ENCODE peak calls at places on chromosome 13, in five cellular contexts. K is activated B cell treated with CpG ODN at 0.5 μM for 24 hours; J is thoracic aorta; V is activated naive CD4-positive, alpha-beta T cell; N is HEK293T. I is an unnamed sample.

GRCh38 chr13:102091231-102091630 is 310.6 kb downstream of the FGF14 start:
- DNase-seq in K (no peak), J (no peak), V (no peak), N (no peak), I (no peak)

GRCh38 chr13:83024226-83024625 is 858.0 kb downstream of the SLITRK1 start:
- DNase-seq in K (no peak), J (no peak), V (no peak), N (no peak), I (no peak)

GRCh38 chr13:70835349-70835748 is 727.1 kb upstream of the KLHL1 start:
- DNase-seq in K (no peak), J (no peak), V (no peak), N (no peak), I (no peak)

GRCh38 chr13:20197361-20197834 is 4.7 kb upstream of the GJB2 start:
- DNase-seq in K (no peak), J (no peak), V (no peak), N (peak), I (no peak)

GRCh38 chr13:65913173-65913572 is 1317.0 kb downstream of the PCDH9 start:
- DNase-seq in K (no peak), J (no peak), V (no peak), N (no peak), I (no peak)

GRCh38 chr13:42369071-42369795 is 97.3 kb downstream of the AKAP11 start:
- DNase-seq in K (no peak), J (no peak), V (no peak), N (no peak), I (no peak)

GRCh38 chr13:71606818-71607217 is 260.2 kb downstream of the DACH1 start:
- DNase-seq in K (no peak), J (no peak), V (no peak), N (no peak), I (no peak)

GRCh38 chr13:44801990-44802389 is 187.3 kb downstream of the NUFIP1 start:
- DNase-seq in K (no peak), J (no peak), V (no peak), N (no peak), I (no peak)

GRCh38 chr13:20721454-20722357 is 18.2 kb downstream of the IL17D start:
- DNase-seq in K (no peak), J (no peak), V (no peak), N (no peak), I (peak)

GRCh38 chr13:85772379-85772778 is 26.8 kb downstream of the SLITRK6 start:
- DNase-seq in K (no peak), J (no peak), V (no peak), N (no peak), I (no peak)

GRCh38 chr13:106241974-106242373 is 293.5 kb downstream of the EFNB2 start:
- DNase-seq in K (no peak), J (no peak), V (no peak), N (no peak), I (no peak)

GRCh38 chr13:40963927-40964326 is 55.2 kb downstream of the ELF1 start:
- DNase-seq in K (no peak), J (no peak), V (no peak), N (no peak), I (no peak)

GRCh38 chr13:89925107-89925506 is 1422.4 kb upstream of the MIR17HG start:
- DNase-seq in K (no peak), J (no peak), V (no peak), N (peak), I (no peak)

GRCh38 chr13:34044660-34045080 is 226.7 kb downstream of the RFC3 start:
- DNase-seq in K (no peak), J (no peak), V (no peak), N (no peak), I (no peak)

GRCh38 chr13:114047358-114047881 is 73.5 kb upstream of the C13orf46 start:
- DNase-seq in K (no peak), J (no peak), V (no peak), N (no peak), I (no peak)

GRCh38 chr13:47033216-47033615 is 136.4 kb upstream of the HTR2A start:
- DNase-seq in K (no peak), J (no peak), V (no peak), N (no peak), I (no peak)

GRCh38 chr13:101231751-101232428 is 184.4 kb downstream of the NALCN start:
- DNase-seq in K (no peak), J (no peak), V (no peak), N (no peak), I (no peak)

GRCh38 chr13:71704650-71705049 is 162.4 kb downstream of the DACH1 start:
- DNase-seq in K (no peak), J (no peak), V (no peak), N (no peak), I (no peak)

GRCh38 chr13:63512095-63512494 is 2096.4 kb upstream of the PCDH20 start:
- DNase-seq in K (no peak), J (no peak), V (no peak), N (no peak), I (no peak)

GRCh38 chr13:63501702-63502101 is 2086.1 kb upstream of the PCDH20 start:
- DNase-seq in K (no peak), J (no peak), V (no peak), N (no peak), I (no peak)

GRCh38 chr13:45207319-45207718 is 6.5 kb upstream of the KCTD4 start:
- DNase-seq in K (no peak), J (no peak), V (no peak), N (no peak), I (no peak)

GRCh38 chr13:75222031-75222430 is 259.9 kb downstream of the TBC1D4 start:
- DNase-seq in K (no peak), J (no peak), V (no peak), N (no peak), I (no peak)

GRCh38 chr13:71864981-71865857 is 1.8 kb downstream of the DACH1 start:
- DNase-seq in K (no peak), J (no peak), V (no peak), N (peak), I (no peak)

GRCh38 chr13:69683921-69684663 is 423.5 kb upstream of the ATXN8OS start:
- DNase-seq in K (no peak), J (no peak), V (no peak), N (no peak), I (no peak)

GRCh38 chr13:111384441-111385181 is 64.2 kb downstream of the TEX29 start:
- DNase-seq in K (no peak), J (no peak), V (no peak), N (no peak), I (no peak)

GRCh38 chr13:28830580-28830979 is 10.4 kb downstream of the MTUS2 start:
- DNase-seq in K (no peak), J (no peak), V (no peak), N (no peak), I (no peak)

GRCh38 chr13:111049791-111050538 is 65.1 kb upstream of the ARHGEF7 start:
- DNase-seq in K (no peak), J (no peak), V (no peak), N (no peak), I (no peak)

GRCh38 chr13:55160911-55161310 is 1979.8 kb upstream of the PRR20A start:
- DNase-seq in K (no peak), J (no peak), V (no peak), N (no peak), I (no peak)

GRCh38 chr13:75153834-75154233 is 328.1 kb downstream of the TBC1D4 start:
- DNase-seq in K (no peak), J (no peak), V (no peak), N (no peak), I (no peak)

GRCh38 chr13:43767351-43767901 is 19.3 kb downstream of the ENOX1 start:
- DNase-seq in K (no peak), J (no peak), V (no peak), N (no peak), I (no peak)